ENCODE peak calls at places on chromosome 5, in nine cellular contexts. One of them, this sample, is unnamed.

GRCh38 chr5:122291000-122291592 is 20.9 kb upstream of the SNCAIP start:
- DNase-seq in IMR-90: no peak
- DNase-seq in breast epithelium: no peak
- DNase-seq in upper lobe of left lung: no peak
- DNase-seq in transverse colon: no peak
- DNase-seq in uterus: peak; percentile 29
- DNase-seq in GM12891: no peak
- DNase-seq in prostate gland: no peak
- DNase-seq in body of pancreas: no peak
- DNase-seq in this sample: no peak

GRCh38 chr5:118126159-118126558 is 862.2 kb downstream of the DTWD2 start:
- DNase-seq in IMR-90: no peak
- DNase-seq in breast epithelium: no peak
- DNase-seq in upper lobe of left lung: no peak
- DNase-seq in transverse colon: no peak
- DNase-seq in uterus: no peak
- DNase-seq in GM12891: no peak
- DNase-seq in prostate gland: no peak
- DNase-seq in body of pancreas: no peak
- DNase-seq in this sample: no peak

GRCh38 chr5:159971931-159972461 is 36.9 kb upstream of the TTC1 start:
- DNase-seq in IMR-90: no peak
- DNase-seq in breast epithelium: no peak
- DNase-seq in upper lobe of left lung: peak; percentile 87
- DNase-seq in transverse colon: peak; percentile 23
- DNase-seq in uterus: no peak
- DNase-seq in GM12891: no peak
- DNase-seq in prostate gland: no peak
- DNase-seq in body of pancreas: peak; percentile 40
- DNase-seq in this sample: no peak

GRCh38 chr5:99948850-99949249 is 586.3 kb upstream of the FAM174A start:
- DNase-seq in IMR-90: no peak
- DNase-seq in breast epithelium: no peak
- DNase-seq in upper lobe of left lung: no peak
- DNase-seq in transverse colon: no peak
- DNase-seq in uterus: no peak
- DNase-seq in GM12891: no peak
- DNase-seq in prostate gland: no peak
- DNase-seq in body of pancreas: no peak
- DNase-seq in this sample: no peak

GRCh38 chr5:55104036-55104767 is 1.8 kb downstream of the GZMA start:
- DNase-seq in IMR-90: no peak
- DNase-seq in breast epithelium: no peak
- DNase-seq in upper lobe of left lung: no peak
- DNase-seq in transverse colon: no peak
- DNase-seq in uterus: no peak
- DNase-seq in GM12891: no peak
- DNase-seq in prostate gland: no peak
- DNase-seq in body of pancreas: no peak
- DNase-seq in this sample: no peak

GRCh38 chr5:100779669-100780375 is 123.3 kb downstream of the ST8SIA4 start:
- DNase-seq in IMR-90: no peak
- DNase-seq in breast epithelium: no peak
- DNase-seq in upper lobe of left lung: no peak
- DNase-seq in transverse colon: peak; percentile 19
- DNase-seq in uterus: no peak
- DNase-seq in GM12891: no peak
- DNase-seq in prostate gland: no peak
- DNase-seq in body of pancreas: no peak
- DNase-seq in this sample: no peak

GRCh38 chr5:130868186-130868821 is 296.8 kb downstream of the HINT1 start:
- DNase-seq in IMR-90: no peak
- DNase-seq in breast epithelium: no peak
- DNase-seq in upper lobe of left lung: no peak
- DNase-seq in transverse colon: no peak
- DNase-seq in uterus: no peak
- DNase-seq in GM12891: no peak
- DNase-seq in prostate gland: no peak
- DNase-seq in body of pancreas: no peak
- DNase-seq in this sample: no peak

GRCh38 chr5:95760291-95761191 is 29.4 kb downstream of the RHOBTB3 start:
- DNase-seq in IMR-90: peak; percentile 99
- DNase-seq in breast epithelium: no peak
- DNase-seq in upper lobe of left lung: no peak
- DNase-seq in transverse colon: no peak
- DNase-seq in uterus: no peak
- DNase-seq in GM12891: no peak
- DNase-seq in prostate gland: no peak
- DNase-seq in body of pancreas: no peak
- DNase-seq in this sample: peak; percentile 18

GRCh38 chr5:150108711-150109605 is 22.6 kb upstream of the CSF1R start:
- DNase-seq in IMR-90: no peak
- DNase-seq in breast epithelium: no peak
- DNase-seq in upper lobe of left lung: peak; percentile 20
- DNase-seq in transverse colon: no peak
- DNase-seq in uterus: peak; percentile 14
- DNase-seq in GM12891: peak; percentile 2
- DNase-seq in prostate gland: no peak
- DNase-seq in body of pancreas: no peak
- DNase-seq in this sample: no peak

GRCh38 chr5:148858547-148858946 is 32.1 kb downstream of the ADRB2 start:
- DNase-seq in IMR-90: no peak
- DNase-seq in breast epithelium: no peak
- DNase-seq in upper lobe of left lung: no peak
- DNase-seq in transverse colon: no peak
- DNase-seq in uterus: no peak
- DNase-seq in GM12891: no peak
- DNase-seq in prostate gland: no peak
- DNase-seq in body of pancreas: no peak
- DNase-seq in this sample: no peak

GRCh38 chr5:29983528-29984152 is 1209.8 kb upstream of the CDH6 start:
- DNase-seq in IMR-90: no peak
- DNase-seq in breast epithelium: no peak
- DNase-seq in upper lobe of left lung: no peak
- DNase-seq in transverse colon: no peak
- DNase-seq in uterus: no peak
- DNase-seq in GM12891: no peak
- DNase-seq in prostate gland: no peak
- DNase-seq in body of pancreas: no peak
- DNase-seq in this sample: no peak

GRCh38 chr5:68928617-68929302 is 165.1 kb upstream of the SLC30A5 start:
- DNase-seq in IMR-90: no peak
- DNase-seq in breast epithelium: no peak
- DNase-seq in upper lobe of left lung: no peak
- DNase-seq in transverse colon: no peak
- DNase-seq in uterus: no peak
- DNase-seq in GM12891: no peak
- DNase-seq in prostate gland: no peak
- DNase-seq in body of pancreas: no peak
- DNase-seq in this sample: no peak

GRCh38 chr5:154654484-154655375 is 100.4 kb upstream of the LARP1 start:
- DNase-seq in IMR-90: no peak
- DNase-seq in breast epithelium: no peak
- DNase-seq in upper lobe of left lung: no peak
- DNase-seq in transverse colon: no peak
- DNase-seq in uterus: no peak
- DNase-seq in GM12891: no peak
- DNase-seq in prostate gland: no peak
- DNase-seq in body of pancreas: no peak
- DNase-seq in this sample: no peak
- TF ChIP-seq POLR2A in IMR-90: no peak
- TF ChIP-seq POLR2A in breast epithelium: no peak
- TF ChIP-seq POLR2A in upper lobe of left lung: no peak
- TF ChIP-seq POLR2A in transverse colon: no peak
- TF ChIP-seq POLR2A in uterus: no peak
- TF ChIP-seq POLR2A in GM12891: no peak
- TF ChIP-seq POLR2A in prostate gland: no peak
- TF ChIP-seq POLR2A in body of pancreas: no peak
- TF ChIP-seq POLR2A in this sample: no peak

GRCh38 chr5:398475-399295 is 44.3 kb upstream of the EXOC3 start:
- DNase-seq in IMR-90: no peak
- DNase-seq in breast epithelium: no peak
- DNase-seq in upper lobe of left lung: no peak
- DNase-seq in transverse colon: no peak
- DNase-seq in uterus: no peak
- DNase-seq in GM12891: no peak
- DNase-seq in prostate gland: peak; percentile 3
- DNase-seq in body of pancreas: no peak
- DNase-seq in this sample: no peak
- TF ChIP-seq POLR2A in IMR-90: no peak
- TF ChIP-seq POLR2A in breast epithelium: no peak
- TF ChIP-seq POLR2A in upper lobe of left lung: no peak
- TF ChIP-seq POLR2A in transverse colon: no peak
- TF ChIP-seq POLR2A in uterus: no peak
- TF ChIP-seq POLR2A in GM12891: no peak
- TF ChIP-seq POLR2A in prostate gland: no peak
- TF ChIP-seq POLR2A in body of pancreas: no peak
- TF ChIP-seq POLR2A in this sample: no peak

GRCh38 chr5:179621551-179621971 is 1.9 kb downstream of the HNRNPH1 start:
- DNase-seq in IMR-90: no peak
- DNase-seq in breast epithelium: no peak
- DNase-seq in upper lobe of left lung: no peak
- DNase-seq in transverse colon: no peak
- DNase-seq in uterus: no peak
- DNase-seq in GM12891: no peak
- DNase-seq in prostate gland: no peak
- DNase-seq in body of pancreas: no peak
- DNase-seq in this sample: no peak
- TF ChIP-seq POLR2A in IMR-90: no peak
- TF ChIP-seq POLR2A in breast epithelium: no peak
- TF ChIP-seq POLR2A in upper lobe of left lung: no peak
- TF ChIP-seq POLR2A in transverse colon: no peak
- TF ChIP-seq POLR2A in uterus: no peak
- TF ChIP-seq POLR2A in GM12891: peak; percentile 71
- TF ChIP-seq POLR2A in prostate gland: no peak
- TF ChIP-seq POLR2A in body of pancreas: no peak
- TF ChIP-seq POLR2A in this sample: no peak

GRCh38 chr5:109611061-109611460 is 78.7 kb upstream of the MAN2A1 start:
- DNase-seq in IMR-90: no peak
- DNase-seq in breast epithelium: no peak
- DNase-seq in upper lobe of left lung: no peak
- DNase-seq in transverse colon: no peak
- DNase-seq in uterus: no peak
- DNase-seq in GM12891: no peak
- DNase-seq in prostate gland: no peak
- DNase-seq in body of pancreas: no peak
- DNase-seq in this sample: no peak
- TF ChIP-seq POLR2A in IMR-90: no peak
- TF ChIP-seq POLR2A in breast epithelium: no peak
- TF ChIP-seq POLR2A in upper lobe of left lung: no peak
- TF ChIP-seq POLR2A in transverse colon: no peak
- TF ChIP-seq POLR2A in uterus: no peak
- TF ChIP-seq POLR2A in GM12891: no peak
- TF ChIP-seq POLR2A in prostate gland: no peak
- TF ChIP-seq POLR2A in body of pancreas: no peak
- TF ChIP-seq POLR2A in this sample: no peak

GRCh38 chr5:138178516-138179276 is at the start of the genes BRD8 and KIF20A:
- DNase-seq in IMR-90: peak; percentile 94
- DNase-seq in breast epithelium: peak; percentile 94
- DNase-seq in upper lobe of left lung: peak; percentile 49
- DNase-seq in transverse colon: peak; percentile 97
- DNase-seq in uterus: peak; percentile 92
- DNase-seq in GM12891: peak; percentile 48
- DNase-seq in prostate gland: peak; percentile 95
- DNase-seq in body of pancreas: peak; percentile 97
- DNase-seq in this sample: peak; percentile 73
- TF ChIP-seq POLR2A in IMR-90: peak; percentile 76
- TF ChIP-seq POLR2A in breast epithelium: no peak
- TF ChIP-seq POLR2A in upper lobe of left lung: peak; percentile 66
- TF ChIP-seq POLR2A in transverse colon: peak; percentile 22
- TF ChIP-seq POLR2A in uterus: peak; percentile 14
- TF ChIP-seq POLR2A in GM12891: peak; percentile 82
- TF ChIP-seq POLR2A in prostate gland: peak; percentile 28
- TF ChIP-seq POLR2A in body of pancreas: peak; percentile 73
- TF ChIP-seq POLR2A in this sample: peak; percentile 92

DNA sequence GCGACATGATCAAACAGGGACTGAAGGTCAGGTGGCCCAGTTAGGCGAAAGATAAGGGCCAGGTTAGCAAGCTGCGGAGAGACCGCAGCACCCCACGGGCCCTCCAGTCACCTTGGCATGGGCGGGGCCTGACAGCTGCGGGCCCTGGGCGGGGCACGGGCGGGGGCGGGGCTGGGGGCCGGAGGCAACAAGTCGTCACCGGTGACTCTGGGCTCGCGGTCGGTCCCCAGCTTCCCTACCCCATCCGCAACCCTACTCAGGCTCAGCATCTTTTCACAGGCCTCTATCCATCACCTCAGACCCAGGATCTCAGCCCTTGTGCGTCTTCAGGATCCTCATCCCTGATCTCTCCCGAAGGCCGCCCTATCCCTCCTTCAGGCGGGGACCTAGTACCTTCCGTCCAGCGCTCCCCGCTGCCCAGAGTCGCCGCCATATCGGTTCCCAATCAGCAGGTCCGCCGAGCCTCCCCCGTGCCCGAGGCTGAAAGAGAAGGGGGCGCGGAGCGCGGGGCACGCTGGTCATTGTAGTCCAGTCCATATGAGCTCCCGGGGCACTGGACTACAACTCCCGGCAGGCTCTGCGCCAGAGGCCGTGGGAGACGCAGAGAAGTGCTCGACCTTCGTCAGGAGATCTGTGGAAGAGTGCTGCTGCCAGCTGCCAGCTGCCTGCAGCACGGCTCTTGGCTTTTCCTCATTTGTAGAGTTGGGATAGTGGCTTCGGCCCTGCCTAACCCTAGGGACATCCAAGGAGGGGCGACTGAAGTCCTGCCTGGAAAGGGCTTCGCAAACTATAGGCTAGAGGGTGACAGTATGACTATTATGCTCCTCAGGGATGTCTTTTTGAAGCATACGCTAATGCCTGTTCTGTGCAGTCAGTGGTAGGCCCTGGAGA is at the start of gene DNAJC18:
- DNase-seq in IMR-90: peak; percentile 89
- DNase-seq in breast epithelium: peak; percentile 79
- DNase-seq in upper lobe of left lung: peak; percentile 97
- DNase-seq in transverse colon: peak; percentile 95
- DNase-seq in uterus: peak; percentile 94
- DNase-seq in GM12891: peak; percentile 85
- DNase-seq in prostate gland: peak; percentile 93
- DNase-seq in body of pancreas: peak; percentile 98
- DNase-seq in this sample: peak; percentile 85
- TF ChIP-seq POLR2A in IMR-90: peak; percentile 78
- TF ChIP-seq POLR2A in breast epithelium: no peak
- TF ChIP-seq POLR2A in upper lobe of left lung: peak; percentile 55
- TF ChIP-seq POLR2A in transverse colon: peak; percentile 42
- TF ChIP-seq POLR2A in uterus: peak; percentile 38
- TF ChIP-seq POLR2A in GM12891: peak; percentile 58
- TF ChIP-seq POLR2A in prostate gland: peak; percentile 48
- TF ChIP-seq POLR2A in body of pancreas: peak; percentile 52
- TF ChIP-seq POLR2A in this sample: peak; percentile 28

GRCh38 chr5:79513519-79514390 is at the start of gene HOMER1:
- DNase-seq in IMR-90: peak; percentile 73
- DNase-seq in breast epithelium: peak; percentile 77
- DNase-seq in upper lobe of left lung: peak; percentile 96
- DNase-seq in transverse colon: peak; percentile 79
- DNase-seq in uterus: peak; percentile 86
- DNase-seq in GM12891: peak; percentile 61
- DNase-seq in prostate gland: peak; percentile 65
- DNase-seq in body of pancreas: peak; percentile 82
- DNase-seq in this sample: peak; percentile 54
- TF ChIP-seq POLR2A in IMR-90: peak; percentile 90
- TF ChIP-seq POLR2A in breast epithelium: no peak
- TF ChIP-seq POLR2A in upper lobe of left lung: no peak
- TF ChIP-seq POLR2A in transverse colon: no peak
- TF ChIP-seq POLR2A in uterus: no peak
- TF ChIP-seq POLR2A in GM12891: no peak
- TF ChIP-seq POLR2A in prostate gland: no peak
- TF ChIP-seq POLR2A in body of pancreas: no peak
- TF ChIP-seq POLR2A in this sample: peak; percentile 79